ENCODE peak calls at places on chromosomes 6 and 20, in seven cellular contexts. One of them, this sample, is unnamed.

GRCh38 chr20:53642196-53643030 is 48.8 kb upstream of the ZNF217 start:
- DNase-seq in PC-3: peak; percentile 82
- DNase-seq in foreskin keratinocyte: peak; percentile 77
- DNase-seq in GM23338: peak; percentile 44
- DNase-seq in AG04450: no peak
- DNase-seq in ovary: no peak
- DNase-seq in vagina: no peak
- DNase-seq in this sample: peak; percentile 72

GRCh38 chr6:89289710-89290109 is 25.4 kb downstream of the GABRR2 start:
- DNase-seq in GM23338: no peak
- DNase-seq in vagina: no peak
- DNase-seq in foreskin keratinocyte: no peak
- DNase-seq in AG04450: no peak
- DNase-seq in ovary: no peak
- DNase-seq in PC-3: no peak
- DNase-seq in this sample: no peak

GRCh38 chr6:124961784-124962611 is at the start of gene RNF217:
- DNase-seq in AG04450: no peak
- DNase-seq in vagina: no peak
- DNase-seq in GM23338: peak; percentile 60
- DNase-seq in ovary: peak; percentile 82
- DNase-seq in PC-3: peak; percentile 27
- DNase-seq in foreskin keratinocyte: peak; percentile 63
- DNase-seq in this sample: peak; percentile 77

GRCh38 chr6:138241893-138242292 is 23.6 kb upstream of the PBOV1 start:
- DNase-seq in foreskin keratinocyte: no peak
- DNase-seq in vagina: no peak
- DNase-seq in AG04450: no peak
- DNase-seq in PC-3: no peak
- DNase-seq in ovary: no peak
- DNase-seq in GM23338: no peak
- DNase-seq in this sample: no peak

GRCh38 chr6:5119090-5119951 is 34.2 kb downstream of the PPP1R3G start:
- DNase-seq in PC-3: no peak
- DNase-seq in GM23338: no peak
- DNase-seq in vagina: no peak
- DNase-seq in AG04450: no peak
- DNase-seq in ovary: no peak
- DNase-seq in foreskin keratinocyte: no peak
- DNase-seq in this sample: no peak

GRCh38 chr20:51588762-51589161 is 46.2 kb upstream of the NFATC2 start:
- DNase-seq in GM23338: no peak
- DNase-seq in ovary: no peak
- DNase-seq in foreskin keratinocyte: no peak
- DNase-seq in PC-3: no peak
- DNase-seq in vagina: no peak
- DNase-seq in AG04450: no peak
- DNase-seq in this sample: no peak

GRCh38 chr6:170011233-170012142 is 260.1 kb downstream of the ERMARD start:
- DNase-seq in ovary: no peak
- DNase-seq in vagina: peak; percentile 86
- DNase-seq in GM23338: no peak
- DNase-seq in foreskin keratinocyte: no peak
- DNase-seq in PC-3: no peak
- DNase-seq in AG04450: no peak
- DNase-seq in this sample: no peak

GRCh38 chr6:14671261-14671681 is 553.7 kb downstream of the CD83 start:
- DNase-seq in ovary: peak; percentile 85
- DNase-seq in GM23338: no peak
- DNase-seq in PC-3: peak; percentile 63
- DNase-seq in foreskin keratinocyte: peak; percentile 96
- DNase-seq in AG04450: peak; percentile 63
- DNase-seq in vagina: no peak
- DNase-seq in this sample: peak; percentile 91

GRCh38 chr20:42219005-42219404 is 600.8 kb upstream of the CHD6 start:
- DNase-seq in GM23338: no peak
- DNase-seq in PC-3: no peak
- DNase-seq in AG04450: no peak
- DNase-seq in foreskin keratinocyte: no peak
- DNase-seq in ovary: no peak
- DNase-seq in vagina: no peak
- DNase-seq in this sample: no peak

GRCh38 chr6:152313542-152314482 is 323.4 kb downstream of the SYNE1 start:
- DNase-seq in foreskin keratinocyte: peak; percentile 46
- DNase-seq in PC-3: no peak
- DNase-seq in ovary: no peak
- DNase-seq in AG04450: peak; percentile 37
- DNase-seq in vagina: no peak
- DNase-seq in GM23338: peak; percentile 12
- DNase-seq in this sample: peak; percentile 49

DNA sequence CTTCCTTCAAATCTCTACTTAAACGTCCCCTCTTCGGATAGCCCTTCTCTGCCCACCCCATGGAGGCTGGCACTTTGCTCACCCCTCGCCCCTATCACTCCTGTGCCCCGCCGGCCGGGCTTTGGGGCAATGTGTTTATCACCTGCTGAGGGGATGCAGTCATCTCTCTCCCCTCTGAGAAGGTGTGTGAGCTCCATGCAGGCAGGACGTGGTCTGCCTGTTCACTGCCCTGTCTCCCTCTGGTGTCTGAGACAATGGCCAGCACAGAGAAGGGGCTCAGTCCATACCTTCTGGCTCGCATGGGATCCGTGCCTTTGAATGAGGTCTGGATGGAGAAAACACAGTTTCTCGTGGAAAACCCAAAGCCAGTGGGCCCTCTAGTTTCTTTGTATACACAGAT is 67.6 kb downstream of the GFOD1 start:
- DNase-seq in vagina: peak; percentile 77
- DNase-seq in ovary: no peak
- DNase-seq in AG04450: no peak
- DNase-seq in GM23338: no peak
- DNase-seq in foreskin keratinocyte: no peak
- DNase-seq in PC-3: no peak
- DNase-seq in this sample: no peak
- H3K27ac ChIP-seq in vagina: no peak overlapping the region
- H3K27ac ChIP-seq in ovary: no peak overlapping the region
- H3K27ac ChIP-seq in AG04450: no peak overlapping the region
- H3K27ac ChIP-seq in GM23338: peak overlapping the region; percentile 99
- H3K27ac ChIP-seq in foreskin keratinocyte: no peak overlapping the region
- H3K27ac ChIP-seq in PC-3: no peak overlapping the region
- H3K27ac ChIP-seq in this sample: no peak overlapping the region

GRCh38 chr20:23096073-23096472 is 9.9 kb upstream of the CD93 start:
- DNase-seq in vagina: no peak
- DNase-seq in foreskin keratinocyte: no peak
- DNase-seq in PC-3: no peak
- DNase-seq in ovary: no peak
- DNase-seq in AG04450: no peak
- DNase-seq in GM23338: no peak
- DNase-seq in this sample: no peak
- H3K27ac ChIP-seq in vagina: peak overlapping the region; percentile 48
- H3K27ac ChIP-seq in foreskin keratinocyte: peak overlapping the region; percentile 96
- H3K27ac ChIP-seq in PC-3: no peak overlapping the region
- H3K27ac ChIP-seq in ovary: no peak overlapping the region
- H3K27ac ChIP-seq in AG04450: no peak overlapping the region
- H3K27ac ChIP-seq in GM23338: no peak overlapping the region
- H3K27ac ChIP-seq in this sample: no peak overlapping the region

GRCh38 chr6:130996635-130997034 is 66.4 kb downstream of the EPB41L2 start:
- DNase-seq in AG04450: no peak
- DNase-seq in foreskin keratinocyte: no peak
- DNase-seq in PC-3: no peak
- DNase-seq in vagina: no peak
- DNase-seq in ovary: no peak
- DNase-seq in GM23338: no peak
- DNase-seq in this sample: no peak

GRCh38 chr6:130995783-130996447 is 67.1 kb downstream of the EPB41L2 start:
- DNase-seq in vagina: no peak
- DNase-seq in ovary: no peak
- DNase-seq in GM23338: no peak
- DNase-seq in AG04450: no peak
- DNase-seq in foreskin keratinocyte: no peak
- DNase-seq in PC-3: peak; percentile 51
- DNase-seq in this sample: no peak

GRCh38 chr6:130994319-130995097 is 68.5 kb downstream of the EPB41L2 start:
- DNase-seq in foreskin keratinocyte: no peak
- DNase-seq in GM23338: no peak
- DNase-seq in AG04450: no peak
- DNase-seq in ovary: no peak
- DNase-seq in vagina: no peak
- DNase-seq in PC-3: no peak
- DNase-seq in this sample: no peak

GRCh38 chr6:131000544-131000943 is 62.5 kb downstream of the EPB41L2 start:
- DNase-seq in ovary: no peak
- DNase-seq in PC-3: no peak
- DNase-seq in vagina: no peak
- DNase-seq in AG04450: no peak
- DNase-seq in foreskin keratinocyte: no peak
- DNase-seq in GM23338: no peak
- DNase-seq in this sample: no peak

DNA sequence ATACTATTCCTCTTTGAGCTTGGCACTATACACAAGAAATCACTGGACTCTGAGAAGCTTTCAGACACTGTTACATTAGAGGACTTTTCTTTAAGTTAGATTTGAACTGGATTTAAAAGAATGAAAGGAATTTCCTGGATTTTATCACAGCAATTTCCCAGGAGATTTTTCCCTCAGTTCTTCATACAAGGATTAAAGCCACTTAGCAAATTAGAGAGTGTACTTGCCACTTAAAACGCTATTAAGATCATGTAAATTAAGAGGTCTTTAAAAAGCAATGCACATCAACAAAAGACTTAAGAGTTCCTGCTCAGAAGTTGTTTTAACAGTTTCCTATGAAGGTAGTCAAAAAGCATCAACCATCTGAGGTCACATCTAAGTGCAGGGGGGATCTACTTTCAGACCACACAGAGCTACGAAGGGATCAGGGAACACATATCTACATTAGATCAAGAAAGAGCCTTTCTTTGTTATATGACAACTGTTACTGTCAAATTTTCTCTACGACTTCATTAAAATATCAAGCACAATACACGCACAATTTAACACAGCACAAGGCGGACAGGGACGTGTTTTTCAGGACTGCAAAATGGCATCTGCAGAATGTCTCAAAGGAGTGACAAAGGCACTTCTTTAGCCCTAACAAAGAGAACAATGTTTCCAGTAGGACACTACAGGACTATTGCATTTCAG is 65.8 kb downstream of the EPB41L2 start:
- DNase-seq in foreskin keratinocyte: no peak
- DNase-seq in PC-3: no peak
- DNase-seq in GM23338: no peak
- DNase-seq in ovary: no peak
- DNase-seq in AG04450: no peak
- DNase-seq in vagina: no peak
- DNase-seq in this sample: peak; percentile 31
- H3K27ac ChIP-seq in foreskin keratinocyte: no peak overlapping the region
- H3K27ac ChIP-seq in PC-3: no peak overlapping the region
- H3K27ac ChIP-seq in GM23338: no peak overlapping the region
- H3K27ac ChIP-seq in ovary: no peak overlapping the region
- H3K27ac ChIP-seq in AG04450: no peak overlapping the region
- H3K27ac ChIP-seq in vagina: no peak overlapping the region
- H3K27ac ChIP-seq in this sample: no peak overlapping the region

DNA sequence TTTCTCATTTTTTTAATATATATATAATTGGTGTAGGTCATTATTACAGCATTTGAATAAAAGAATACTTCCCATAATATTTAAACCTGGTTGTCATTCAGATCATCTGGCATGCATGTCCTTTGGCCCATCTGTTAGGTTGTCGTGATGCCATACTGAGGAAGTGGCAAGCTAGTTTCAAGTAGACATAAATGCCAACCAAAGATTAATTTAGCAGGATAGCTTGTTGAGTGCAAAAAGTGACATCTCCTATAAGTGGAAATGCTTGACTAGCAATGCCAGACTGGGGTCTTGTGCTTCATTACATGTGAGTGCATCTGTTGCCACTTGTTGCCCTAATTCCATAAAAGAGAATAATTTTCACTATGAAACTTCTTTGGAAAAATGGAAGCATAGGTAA is 1044.7 kb downstream of the GRIK2 start:
- DNase-seq in foreskin keratinocyte: no peak
- DNase-seq in vagina: no peak
- DNase-seq in ovary: no peak
- DNase-seq in GM23338: no peak
- DNase-seq in AG04450: no peak
- DNase-seq in PC-3: no peak
- DNase-seq in this sample: no peak
- H3K27ac ChIP-seq in foreskin keratinocyte: no peak overlapping the region
- H3K27ac ChIP-seq in vagina: no peak overlapping the region
- H3K27ac ChIP-seq in ovary: no peak overlapping the region
- H3K27ac ChIP-seq in GM23338: no peak overlapping the region
- H3K27ac ChIP-seq in AG04450: no peak overlapping the region
- H3K27ac ChIP-seq in PC-3: no peak overlapping the region
- H3K27ac ChIP-seq in this sample: no peak overlapping the region

DNA sequence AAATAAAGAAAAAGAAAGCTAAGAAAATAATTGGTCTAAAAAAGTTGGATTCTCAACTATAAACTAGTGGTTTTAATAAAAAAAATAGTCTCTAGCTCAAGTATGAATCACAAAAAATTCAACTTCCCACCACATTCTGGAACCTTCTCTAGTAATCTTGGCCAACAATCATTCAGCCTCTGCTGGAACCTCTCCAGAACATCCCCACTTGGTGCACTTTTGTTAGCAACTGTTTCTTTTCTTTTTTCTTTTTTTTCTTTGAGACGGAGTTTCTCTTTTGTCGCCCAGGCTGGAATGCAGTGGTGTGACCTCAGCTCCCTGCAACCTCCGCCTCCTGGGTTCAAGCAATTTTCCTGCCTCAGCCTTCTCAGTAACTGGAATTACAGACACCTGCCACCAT is 35.7 kb downstream of the TXLNB start:
- DNase-seq in foreskin keratinocyte: no peak
- DNase-seq in PC-3: no peak
- DNase-seq in vagina: no peak
- DNase-seq in GM23338: no peak
- DNase-seq in AG04450: peak; percentile 57
- DNase-seq in ovary: no peak
- DNase-seq in this sample: peak; percentile 85
- H3K27ac ChIP-seq in foreskin keratinocyte: no peak overlapping the region
- H3K27ac ChIP-seq in PC-3: no peak overlapping the region
- H3K27ac ChIP-seq in vagina: no peak overlapping the region
- H3K27ac ChIP-seq in GM23338: no peak overlapping the region
- H3K27ac ChIP-seq in AG04450: no peak overlapping the region
- H3K27ac ChIP-seq in ovary: no peak overlapping the region
- H3K27ac ChIP-seq in this sample: no peak overlapping the region

GRCh38 chr6:69881322-69882151 is 15.2 kb downstream of the COL19A1 start:
- DNase-seq in PC-3: no peak
- DNase-seq in foreskin keratinocyte: no peak
- DNase-seq in vagina: no peak
- DNase-seq in AG04450: no peak
- DNase-seq in ovary: no peak
- DNase-seq in GM23338: no peak
- DNase-seq in this sample: no peak
- H3K27ac ChIP-seq in PC-3: no peak overlapping the region
- H3K27ac ChIP-seq in foreskin keratinocyte: no peak overlapping the region
- H3K27ac ChIP-seq in vagina: no peak overlapping the region
- H3K27ac ChIP-seq in AG04450: no peak overlapping the region
- H3K27ac ChIP-seq in ovary: no peak overlapping the region
- H3K27ac ChIP-seq in GM23338: no peak overlapping the region
- H3K27ac ChIP-seq in this sample: no peak overlapping the region